ENCODE peak calls at places on chromosomes 5 and 9, in four cellular contexts. T is GM23248, X is IMR-90, U is psoas muscle. S is an unnamed sample.

GRCh38 chr5:78751872-78752271 is 103.3 kb upstream of the LHFPL2 start:
- DNase-seq in T (peak), X (peak), U (no peak), S (no peak)

GRCh38 chr9:132946216-132946615 is 1.8 kb upstream of the TSC1 start:
- DNase-seq in T (peak), X (no peak), U (no peak), S (no peak)

GRCh38 chr5:173709761-173710160 is 93.3 kb upstream of the BOD1 start:
- DNase-seq in T (no peak), X (no peak), U (no peak), S (no peak)

GRCh38 chr5:40502736-40503135 is 177.0 kb upstream of the PTGER4 start:
- DNase-seq in T (no peak), X (no peak), U (no peak), S (no peak)

GRCh38 chr5:54785729-54786548 is 199.5 kb downstream of the ESM1 start:
- DNase-seq in T (peak), X (peak), U (no peak), S (peak)

GRCh38 chr5:143664623-143665022 is 147.3 kb upstream of the HMHB1 start:
- DNase-seq in T (no peak), X (no peak), U (no peak), S (no peak)

GRCh38 chr5:65013141-65013540 is 244.4 kb downstream of the CWC27 start:
- DNase-seq in T (peak), X (peak), U (no peak), S (no peak)

GRCh38 chr5:143341807-143342570 is 61.5 kb downstream of the NR3C1 start:
- DNase-seq in T (peak), X (peak), U (no peak), S (no peak)

GRCh38 chr9:85118990-85119755 is 449.6 kb downstream of the NTRK2 start:
- DNase-seq in T (no peak), X (no peak), U (no peak), S (no peak)

GRCh38 chr9:3337515-3337914 is 188.3 kb downstream of the RFX3 start:
- DNase-seq in T (peak), X (peak), U (no peak), S (peak)

GRCh38 chr9:14314929-14315753 is 1.2 kb upstream of the NFIB start:
- DNase-seq in T (peak), X (peak), U (peak), S (peak)

GRCh38 chr9:127122176-127123151 is at the start of gene ANGPTL2:
- DNase-seq in T (peak), X (peak), U (peak), S (peak)

GRCh38 chr9:131296906-131297500 is 7.5 kb downstream of the PLPP7 start:
- DNase-seq in T (no peak), X (no peak), U (no peak), S (no peak)

GRCh38 chr5:83245037-83245436 is 167.7 kb downstream of the XRCC4 start:
- DNase-seq in T (no peak), X (no peak), U (no peak), S (no peak)

GRCh38 chr9:7209051-7209450 is 451.3 kb downstream of the KDM4C start:
- DNase-seq in T (no peak), X (no peak), U (no peak), S (no peak)

GRCh38 chr5:134051305-134051704 is 46.5 kb upstream of the VDAC1 start:
- DNase-seq in T (peak), X (no peak), U (no peak), S (no peak)

GRCh38 chr9:72313507-72313906 is 51.5 kb downstream of the ZFAND5 start:
- DNase-seq in T (no peak), X (no peak), U (no peak), S (no peak)

GRCh38 chr9:72315089-72315509 is 49.9 kb downstream of the ZFAND5 start:
- DNase-seq in T (peak), X (peak), U (peak), S (peak)

GRCh38 chr9:72312563-72312962 is 52.4 kb downstream of the ZFAND5 start:
- DNase-seq in T (no peak), X (no peak), U (no peak), S (no peak)

DNA sequence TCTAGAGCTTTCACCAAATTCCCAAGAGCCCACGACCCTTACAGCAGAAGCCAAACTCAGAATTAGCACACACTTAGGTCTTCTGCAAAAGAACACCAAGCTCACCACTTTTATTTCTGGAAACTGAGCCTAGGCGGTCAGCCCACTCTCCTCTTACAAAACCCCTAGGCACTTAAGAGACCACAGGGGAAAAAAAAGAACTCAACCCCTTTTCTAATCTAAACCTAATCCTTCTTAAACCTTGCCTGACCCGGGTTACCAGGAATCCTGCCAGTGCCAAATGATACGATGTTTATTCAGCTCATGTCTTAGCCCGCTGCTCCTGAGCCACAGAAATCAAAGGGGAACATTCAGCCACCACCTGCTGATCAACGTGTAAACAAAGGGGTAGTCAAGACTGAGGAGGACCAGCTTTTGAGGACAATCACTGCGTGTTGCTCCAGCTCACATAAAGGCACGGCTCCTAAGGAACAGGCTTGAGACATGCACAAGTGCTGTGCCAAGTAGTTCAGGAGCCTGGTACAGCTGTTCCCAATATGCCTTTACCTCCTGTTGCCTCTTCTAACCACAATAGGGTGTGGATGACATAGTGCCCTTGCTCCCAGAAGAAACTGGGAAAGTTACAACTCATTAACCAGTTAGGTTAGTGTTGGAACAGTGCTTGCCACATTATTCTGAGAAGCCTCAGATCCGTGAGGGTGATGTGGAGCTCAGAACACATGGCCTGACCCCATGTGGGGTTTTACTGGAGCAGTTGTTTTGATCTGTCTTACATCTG is 49.3 kb downstream of the ZFAND5 start:
- DNase-seq in T (peak), X (peak), U (peak), S (no peak)
- H3K4me3 ChIP-seq in T (peak), X (no peak), U (peak), S (peak)

GRCh38 chr9:90432951-90433350 is 209.7 kb downstream of the DIRAS2 start:
- DNase-seq in T (no peak), X (no peak), U (no peak), S (no peak)
- H3K27ac ChIP-seq in T (no peak), X (no peak), U (no peak), S (no peak)

DNA sequence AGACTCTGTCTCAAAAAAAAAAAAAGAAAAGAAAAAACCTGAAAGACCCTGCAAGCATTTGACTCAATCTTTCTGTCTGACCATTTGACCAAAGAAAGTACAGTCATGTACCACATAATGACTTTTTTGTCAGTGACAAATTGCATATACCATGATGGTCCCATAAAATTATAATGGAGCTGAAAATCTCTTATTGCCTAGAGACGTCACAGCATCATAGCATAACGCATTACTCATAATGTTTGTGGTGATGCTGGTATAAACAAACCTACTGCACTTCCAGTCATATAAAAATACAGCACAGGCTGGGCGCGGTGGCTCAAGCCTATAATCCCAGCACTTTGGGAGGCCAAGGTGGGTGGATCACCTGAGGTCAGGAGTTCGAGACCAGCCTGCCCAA is 10.5 kb downstream of the ECM2 start:
- DNase-seq in T (peak), X (peak), U (no peak), S (no peak)
- H3K4me3 ChIP-seq in T (no peak), X (no peak), U (no peak), S (no peak)

GRCh38 chr9:97518909-97519307 is 17.4 kb downstream of the TMOD1 start:
- DNase-seq in T (peak), X (peak), U (peak), S (no peak)
- H3K27ac ChIP-seq in T (no peak), X (peak), U (peak), S (peak)

DNA sequence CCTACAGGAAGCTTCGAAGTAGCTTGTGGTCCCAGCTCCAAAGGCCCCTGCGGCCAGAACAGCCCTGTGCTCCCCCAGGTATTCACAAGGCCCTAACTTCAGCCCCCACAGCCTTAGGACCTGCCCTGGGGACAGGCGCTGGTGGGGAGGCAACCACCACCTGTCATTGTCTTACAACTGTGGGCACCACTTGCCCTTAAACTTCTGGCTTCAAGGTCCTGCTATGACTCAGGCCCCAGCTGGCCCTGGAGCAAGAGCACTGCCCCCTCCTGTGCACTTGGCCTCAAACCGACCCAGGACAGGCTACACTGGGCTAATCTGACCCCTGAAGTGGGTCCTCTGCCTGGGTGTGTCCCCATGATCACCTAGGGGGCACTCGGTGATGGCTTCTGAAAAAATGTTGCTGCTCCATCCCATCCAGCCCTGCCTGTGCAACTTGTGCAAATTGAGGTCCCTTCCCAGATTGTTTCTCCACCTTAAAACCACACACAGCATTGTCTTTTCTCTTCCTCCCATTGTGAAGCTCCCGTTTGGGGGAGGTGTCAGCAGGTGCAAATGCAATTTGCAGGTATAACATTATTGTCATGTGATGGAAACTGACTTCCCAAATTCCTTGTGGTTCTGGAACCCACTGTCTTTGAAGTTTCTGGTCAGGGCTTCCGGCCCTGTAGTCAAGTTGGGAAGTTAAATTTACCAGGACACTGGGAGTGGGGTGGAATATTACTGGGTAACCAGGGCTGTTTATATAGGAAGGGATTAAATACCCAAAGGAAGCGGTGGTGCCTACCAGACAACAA is 1.1 kb upstream of the PROB1 start:
- DNase-seq in T (peak), X (no peak), U (peak), S (no peak)
- H3K4me3 ChIP-seq in T (no peak), X (no peak), U (peak), S (no peak)

GRCh38 chr5:32279223-32279622 is 33.5 kb downstream of the MTMR12 start:
- DNase-seq in T (no peak), X (no peak), U (no peak), S (no peak)

GRCh38 chr5:32278403-32278802 is 34.3 kb downstream of the MTMR12 start:
- DNase-seq in T (peak), X (peak), U (no peak), S (no peak)

GRCh38 chr5:32276173-32276853 is 36.4 kb downstream of the MTMR12 start:
- DNase-seq in T (peak), X (peak), U (no peak), S (no peak)

GRCh38 chr5:32279786-32280185 is 33.0 kb downstream of the MTMR12 start:
- DNase-seq in T (no peak), X (no peak), U (no peak), S (no peak)

DNA sequence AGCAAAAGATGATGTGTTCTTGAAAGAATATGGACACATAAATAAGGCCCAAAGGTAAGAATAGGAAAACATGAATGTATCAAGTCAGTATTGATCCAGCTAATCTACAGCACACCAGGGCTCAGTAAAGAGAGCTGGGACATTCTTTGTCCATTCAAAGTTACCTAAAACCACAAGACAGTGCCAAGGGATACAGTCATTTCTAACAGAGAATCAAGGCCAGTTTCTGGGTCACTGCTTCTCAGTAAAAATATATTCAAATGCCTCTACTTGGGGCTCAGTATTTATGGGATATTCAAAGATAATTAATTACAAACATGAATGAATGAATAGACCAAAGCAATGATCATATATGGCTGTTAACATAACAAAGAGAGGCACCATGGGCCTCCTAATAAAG is 35.0 kb downstream of the MTMR12 start:
- DNase-seq in T (peak), X (no peak), U (no peak), S (no peak)
- H3K27ac ChIP-seq in T (peak), X (no peak), U (no peak), S (no peak)

S was measured in dorsolateral prefrontal cortex.